ENCODE peak calls at places on chromosomes 13 and 19, in five cellular contexts. O is GM23248; L is NCI-H345; J is stimulated activated naive B cell treated with anti-CD40 and anti-IgM and Interleukin-4, amounts not matched to agents 10 μg/mL and 1 μg/mL and 100 μg/mL, for 72 hours; H is SW 1271. A is an unnamed sample.

GRCh38 chr13:46686171-46686570 is 110.8 kb downstream of the ESD start:
- DNase-seq in L (no peak), O (no peak), H (no peak), J (no peak), A (no peak)

GRCh38 chr19:2343289-2343982 is 15.0 kb downstream of the SPPL2B start:
- DNase-seq in J (no peak), L (no peak), H (no peak), O (no peak), A (no peak)

GRCh38 chr13:41554626-41555386 is 97.5 kb downstream of the RGCC start:
- DNase-seq in L (no peak), H (no peak), J (peak), O (no peak), A (no peak)

GRCh38 chr13:48275507-48275906 is 28.0 kb upstream of the RB1 start:
- DNase-seq in O (peak), H (no peak), J (no peak), L (no peak), A (no peak)

GRCh38 chr19:39164289-39164688 is 32.5 kb upstream of the NCCRP1 start:
- DNase-seq in J (no peak), L (no peak), O (no peak), H (no peak), A (no peak)

GRCh38 chr19:45218887-45219780 is 26.1 kb downstream of the EXOC3L2 start:
- DNase-seq in L (no peak), O (no peak), J (no peak), H (no peak), A (no peak)

GRCh38 chr13:69935043-69935442 is 172.6 kb upstream of the ATXN8OS start:
- DNase-seq in J (no peak), H (peak), L (no peak), O (no peak), A (no peak)

GRCh38 chr13:41145136-41145908 is 12.7 kb upstream of the KBTBD6 start:
- DNase-seq in J (no peak), L (no peak), O (peak), H (no peak), A (no peak)

GRCh38 chr19:51127032-51127431 is 2.3 kb downstream of the SIGLEC9 start:
- DNase-seq in O (no peak), L (no peak), H (no peak), J (no peak), A (no peak)

GRCh38 chr19:8487137-8487851 is 15.1 kb downstream of the PRAM1 start:
- DNase-seq in H (no peak), O (no peak), L (no peak), J (no peak), A (no peak)

GRCh38 chr19:16371540-16371986 is 46.9 kb downstream of the KLF2 start:
- DNase-seq in H (no peak), O (no peak), L (no peak), J (peak), A (no peak)

GRCh38 chr13:91232716-91233115 is 114.8 kb upstream of the MIR17HG start:
- DNase-seq in J (no peak), H (no peak), L (no peak), O (no peak), A (no peak)

GRCh38 chr19:996051-996838 is 4.0 kb upstream of the GRIN3B start:
- DNase-seq in O (peak), J (peak), H (no peak), L (peak), A (no peak)

GRCh38 chr19:39297931-39298634 is 1.9 kb downstream of the IFNL1 start:
- DNase-seq in J (no peak), L (no peak), O (no peak), H (no peak), A (no peak)

GRCh38 chr19:18059297-18059696 is 27.4 kb downstream of the IL12RB1 start:
- DNase-seq in O (no peak), H (no peak), J (no peak), L (no peak), A (no peak)

GRCh38 chr13:44622259-44622658 is 46.1 kb upstream of the TSC22D1 start:
- DNase-seq in J (no peak), O (peak), L (no peak), H (no peak), A (no peak)

GRCh38 chr19:18588611-18589379 is at the start of gene REX1BD:
- DNase-seq in J (peak), H (peak), L (peak), O (peak), A (peak)

GRCh38 chr19:41362143-41362847 is 1.7 kb downstream of the B9D2 start:
- DNase-seq in L (no peak), O (peak), J (no peak), H (no peak), A (no peak)

GRCh38 chr19:15397236-15397635 is 17.6 kb upstream of the AKAP8 start:
- DNase-seq in H (no peak), O (no peak), J (no peak), L (no peak), A (no peak)

GRCh38 chr13:40470665-40471064 is 195.8 kb downstream of the FOXO1 start:
- DNase-seq in O (peak), J (no peak), H (no peak), L (no peak), A (no peak)

GRCh38 chr19:543912-544608 is at the start of gene GZMM:
- DNase-seq in O (no peak), H (no peak), J (no peak), L (no peak), A (no peak)

GRCh38 chr19:5036733-5037681 is 68.1 kb downstream of the KDM4B start:
- DNase-seq in L (peak), H (no peak), J (no peak), O (peak), A (peak)

GRCh38 chr19:9711815-9712214 is 36.9 kb upstream of the ZNF562 start:
- DNase-seq in H (no peak), J (no peak), O (no peak), L (no peak), A (no peak)

GRCh38 chr19:43412441-43412840 is 2.2 kb upstream of the TEX101 start:
- DNase-seq in J (no peak), O (no peak), H (no peak), L (no peak), A (no peak)

GRCh38 chr13:110880627-110881026 is 34.2 kb downstream of the ANKRD10 start:
- DNase-seq in L (no peak), H (no peak), O (no peak), J (no peak), A (no peak)

GRCh38 chr19:55216461-55217198 is 7.3 kb upstream of the PTPRH start:
- DNase-seq in H (peak), J (no peak), O (peak), L (peak), A (peak)

A was measured in pulmonary artery endothelial cell.